ENCODE peak calls at places on chromosome 7, in eight cellular contexts. O is Right ventricle myocardium superior; Q is bronchial epithelial cell; K is keratinocyte; A is stimulated activated CD8-positive, alpha-beta memory T cell treated with anti-CD3 and anti-CD28 coated beads, Interleukin-4, amount 100 ng/mL, for 1 hour; T is D341Med; H is NCI-H460; N is upper lobe of left lung. C is an unnamed sample.
A peak's percentile ranks its signal among the peaks of the same experiment; 100 is the strongest.

GRCh38 chr7:144494355-144494754 is 90.9 kb upstream of the NOBOX start:
- DNase-seq in O (no peak), Q (no peak), K (no peak), A (no peak), T (no peak), H (no peak), N (no peak), C (no peak)

GRCh38 chr7:103439661-103440060 is 6.3 kb downstream of the SLC26A5 start:
- DNase-seq in O (no peak), Q (no peak), K (no peak), A (no peak), T (no peak), H (no peak), N (no peak), C (no peak)

GRCh38 chr7:147419001-147419400 is 1171.6 kb upstream of the C7orf33 start:
- DNase-seq in O (no peak), Q (no peak), K (no peak), A (no peak), T (no peak), H (no peak), N (no peak), C (no peak)

GRCh38 chr7:133770863-133771492 is 356.2 kb upstream of the LRGUK start:
- DNase-seq in O (no peak), Q (peak; percentile 86), K (no peak), A (no peak), T (no peak), H (no peak), N (no peak), C (no peak)

GRCh38 chr7:139023076-139023475 is 12.8 kb downstream of the ZC3HAV1L start:
- DNase-seq in O (no peak), Q (no peak), K (no peak), A (no peak), T (no peak), H (no peak), N (no peak), C (peak; percentile 40)

GRCh38 chr7:150568714-150569113 is 1.5 kb downstream of the GIMAP4 start:
- DNase-seq in O (no peak), Q (no peak), K (no peak), A (no peak), T (no peak), H (no peak), N (no peak), C (no peak)

GRCh38 chr7:110922906-110923305 is 168.0 kb upstream of the LRRN3 start:
- DNase-seq in O (no peak), Q (peak; percentile 98), K (peak; percentile 74), A (no peak), T (no peak), H (no peak), N (no peak), C (peak; percentile 25)

GRCh38 chr7:159105845-159106614 is 38.6 kb downstream of the VIPR2 start:
- DNase-seq in O (peak; percentile 20), Q (no peak), K (no peak), A (no peak), T (no peak), H (no peak), N (no peak), C (no peak)

GRCh38 chr7:106775975-106776607 is 89.0 kb upstream of the PIK3CG start:
- DNase-seq in O (no peak), Q (no peak), K (no peak), A (no peak), T (no peak), H (no peak), N (no peak), C (no peak)

GRCh38 chr7:98354052-98354451 is 46.8 kb downstream of the BAIAP2L1 start:
- DNase-seq in O (no peak), Q (no peak), K (no peak), A (no peak), T (no peak), H (no peak), N (no peak), C (no peak)

GRCh38 chr7:130365511-130366441 is 14.5 kb upstream of the CPA1 start:
- DNase-seq in O (no peak), Q (peak; percentile 59), K (no peak), A (no peak), T (peak; percentile 68), H (no peak), N (no peak), C (peak; percentile 77)

GRCh38 chr7:77427996-77428603 is 12.0 kb upstream of the GSAP start:
- DNase-seq in O (no peak), Q (peak; percentile 63), K (no peak), A (no peak), T (no peak), H (no peak), N (peak; percentile 56), C (peak; percentile 52)

GRCh38 chr7:102066476-102066875 is 220.2 kb upstream of the SH2B2 start:
- DNase-seq in O (no peak), Q (no peak), K (no peak), A (no peak), T (no peak), H (no peak), N (no peak), C (no peak)